ENCODE peak calls at places on chromosomes 3 and 15, in four cellular contexts. A is PC-3, Q is NT2/D1, Z is adipocyte. H is an unnamed sample.

GRCh38 chr3:71064976-71065763 is 518.4 kb downstream of the FOXP1 start:
- DNase-seq in Q (no peak), Z (peak), A (peak), H (no peak)

GRCh38 chr3:72748659-72749058 is 99.6 kb downstream of the SHQ1 start:
- DNase-seq in Q (no peak), Z (no peak), A (no peak), H (no peak)

GRCh38 chr15:70132148-70132547 is 34.4 kb upstream of the TLE3 start:
- DNase-seq in Q (no peak), Z (no peak), A (no peak), H (peak)

GRCh38 chr3:124520970-124521369 is 209.3 kb upstream of the UMPS start:
- DNase-seq in A (peak), Q (no peak), Z (peak), H (no peak)

GRCh38 chr15:70875001-70875782 is 17.0 kb downstream of the THAP10 start:
- DNase-seq in A (peak), Z (peak), Q (no peak), H (no peak)

GRCh38 chr15:78050851-78051250 is 26.7 kb downstream of the TBC1D2B start:
- DNase-seq in Q (no peak), Z (no peak), A (no peak), H (peak)

GRCh38 chr15:99446565-99447496 is 119.0 kb upstream of the MEF2A start:
- DNase-seq in A (no peak), Q (no peak), Z (no peak), H (no peak)

GRCh38 chr3:158845748-158846350 is 44.0 kb downstream of the MFSD1 start:
- DNase-seq in Q (peak), Z (peak), A (peak), H (peak)

GRCh38 chr15:58286541-58286940 is 145.2 kb upstream of the LIPC start:
- DNase-seq in Q (no peak), Z (no peak), A (no peak), H (no peak)

GRCh38 chr15:91862891-91863520 is 9.5 kb downstream of the SLCO3A1 start:
- DNase-seq in Q (no peak), Z (no peak), A (no peak), H (no peak)

GRCh38 chr3:135412475-135412874 is 553.1 kb upstream of the PPP2R3A start:
- DNase-seq in Q (no peak), A (no peak), Z (no peak), H (no peak)

GRCh38 chr3:81716870-81717509 is 44.5 kb downstream of the GBE1 start:
- DNase-seq in A (peak), Z (peak), Q (no peak), H (peak)

GRCh38 chr3:122919291-122919610 is 108.3 kb downstream of the SEMA5B start:
- DNase-seq in Q (no peak), A (no peak), Z (no peak), H (no peak)

GRCh38 chr15:101323793-101324505 is 28.9 kb upstream of the SNRPA1 start:
- DNase-seq in Z (no peak), Q (no peak), A (no peak), H (no peak)

GRCh38 chr3:12553921-12554391 is 2.9 kb upstream of the MKRN2 start:
- DNase-seq in Z (peak), A (peak), Q (peak), H (peak)
- H3K9ac ChIP-seq in Z (peak), A (peak), Q (peak), H (peak)

GRCh38 chr15:92886815-92887214 is 13.3 kb upstream of the CHD2 start:
- DNase-seq in Z (no peak), A (no peak), Q (no peak), H (no peak)

GRCh38 chr15:92884813-92885461 is 15.2 kb upstream of the CHD2 start:
- DNase-seq in Z (no peak), Q (no peak), A (peak), H (no peak)

GRCh38 chr15:92884459-92884812 is 15.7 kb upstream of the CHD2 start:
- DNase-seq in A (no peak), Q (no peak), Z (no peak), H (no peak)

GRCh38 chr15:92887869-92888268 is 12.3 kb upstream of the CHD2 start:
- DNase-seq in Q (no peak), A (no peak), Z (no peak), H (no peak)

GRCh38 chr15:92886229-92886628 is 13.9 kb upstream of the CHD2 start:
- DNase-seq in A (no peak), Z (no peak), Q (no peak), H (no peak)
- H3K9ac ChIP-seq in A (peak), Z (peak), Q (no peak), H (peak)

DNA sequence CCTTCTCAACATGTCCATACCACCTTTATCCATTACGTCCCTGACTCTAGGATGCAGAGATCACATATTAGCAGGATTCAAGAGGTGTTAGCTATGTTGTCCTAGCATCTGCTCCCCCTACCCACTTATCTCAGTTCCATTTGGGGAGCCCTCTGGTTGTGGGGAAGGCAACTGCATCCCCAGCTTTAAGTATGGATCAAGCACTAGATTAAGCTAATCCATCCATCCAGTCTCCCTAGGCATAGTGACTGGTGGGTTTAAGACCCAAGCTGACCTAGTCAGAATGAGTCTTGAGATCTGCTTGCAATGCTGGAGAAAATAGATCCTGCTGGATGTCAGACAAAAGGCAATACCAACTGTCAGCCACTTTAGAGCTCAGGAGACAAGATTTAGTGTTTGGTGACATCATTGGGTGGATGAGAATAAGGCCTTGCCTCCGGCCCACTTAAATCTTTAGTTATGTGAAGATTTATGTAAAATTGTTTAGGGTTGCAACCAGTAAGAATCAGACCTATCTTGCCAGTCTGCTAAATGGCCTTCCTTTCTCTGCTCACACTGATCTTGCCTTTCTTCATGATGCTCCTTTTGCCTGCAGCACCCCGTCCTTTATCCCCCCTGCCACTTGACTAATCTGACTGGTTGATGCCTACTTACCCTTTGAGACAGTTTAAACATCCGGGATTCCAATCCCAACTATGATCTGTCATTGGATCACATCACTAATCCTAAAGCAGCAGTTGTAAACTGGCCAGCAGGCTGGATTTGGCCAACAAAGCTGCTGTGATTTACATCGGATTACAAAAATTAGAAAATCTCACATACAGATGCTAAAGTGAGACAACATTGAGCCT is 2.1 kb upstream of the ISY1 start:
- DNase-seq in Z (no peak), Q (no peak), A (no peak), H (no peak)
- H3K9ac ChIP-seq in Z (peak), Q (peak), A (peak), H (peak)

GRCh38 chr3:11568503-11569155 is 75.1 kb downstream of the VGLL4 start:
- DNase-seq in Z (peak), Q (no peak), A (peak), H (peak)
- H3K9ac ChIP-seq in Z (peak), Q (no peak), A (peak), H (peak)

GRCh38 chr3:196634224-196634623 is 5.3 kb upstream of the NRROS start:
- DNase-seq in Z (no peak), Q (no peak), A (no peak), H (no peak)

GRCh38 chr3:196632033-196632751 is 7.3 kb upstream of the NRROS start:
- DNase-seq in Q (peak), Z (peak), A (peak), H (peak)

GRCh38 chr3:196634851-196635250 is 4.6 kb upstream of the NRROS start:
- DNase-seq in Z (no peak), Q (no peak), A (no peak), H (no peak)

GRCh38 chr3:196631655-196632032 is 7.8 kb upstream of the NRROS start:
- DNase-seq in A (no peak), Z (no peak), Q (no peak), H (no peak)

DNA sequence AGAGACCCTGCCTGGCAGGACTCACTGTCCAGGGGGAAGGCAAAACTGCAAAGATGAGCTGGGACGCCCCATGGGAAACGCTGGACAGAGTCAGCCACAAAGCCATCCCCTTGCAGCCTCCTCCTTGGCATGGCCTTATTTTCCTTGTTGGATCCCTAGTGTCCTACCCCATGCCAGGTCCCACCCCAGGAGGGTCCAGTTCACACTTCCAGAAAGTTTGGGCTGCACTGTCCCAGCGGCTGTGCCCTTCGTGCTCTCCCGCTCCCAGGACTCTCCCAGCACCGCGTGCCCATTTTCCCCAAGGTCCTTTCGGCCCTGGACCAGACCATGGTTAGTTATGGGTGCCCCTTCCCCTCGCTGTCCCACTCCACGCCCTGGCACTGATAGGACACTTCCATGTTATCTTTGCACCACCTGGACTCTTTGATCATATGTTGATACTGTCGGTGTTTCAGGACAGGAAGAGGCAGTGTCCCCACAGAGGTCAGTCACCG is 5.8 kb upstream of the NRROS start:
- DNase-seq in Z (no peak), Q (no peak), A (no peak), H (no peak)
- H3K9ac ChIP-seq in Z (no peak), Q (peak), A (no peak), H (no peak)